ENCODE peak calls at places on chromosome 17, in five cellular contexts. G is lung, B is neural progenitor cell, Y is neuronal stem cell, X is heart left ventricle. W is an unnamed sample.

GRCh38 chr17:8552582-8553320 is 77.8 kb downstream of the MYH10 start:
- DNase-seq in Y (no peak), G (no peak), B (no peak), X (no peak), W (no peak)

GRCh38 chr17:18039535-18040286 is 503 bp downstream of the GID4 start:
- DNase-seq in B (peak; percentile 78), Y (peak; percentile 18), X (peak; percentile 66), G (no peak), W (peak; percentile 75)

GRCh38 chr17:2064980-2065785 is 10.3 kb downstream of the HIC1 start:
- DNase-seq in X (peak; percentile 79), Y (no peak), B (peak; percentile 74), G (no peak), W (peak; percentile 84)

GRCh38 chr17:39671651-39672521 is 3.6 kb downstream of the PNMT start:
- DNase-seq in G (no peak), Y (no peak), X (peak; percentile 78), B (peak; percentile 79), W (peak; percentile 79)

GRCh38 chr17:18172528-18173278 is 10.9 kb upstream of the ALKBH5 start:
- DNase-seq in G (no peak), B (no peak), X (no peak), Y (no peak), W (no peak)

GRCh38 chr17:50163846-50164696 is 1.7 kb upstream of the SGCA start:
- DNase-seq in Y (no peak), B (no peak), G (no peak), X (no peak), W (peak; percentile 68)

GRCh38 chr17:44911133-44912001 is 3.9 kb downstream of the GFAP start:
- DNase-seq in G (peak; percentile 67), X (peak; percentile 80), B (peak; percentile 84), Y (peak; percentile 55), W (peak; percentile 85)

GRCh38 chr17:35167666-35168065 is 20.0 kb downstream of the UNC45B start:
- DNase-seq in Y (no peak), X (no peak), G (no peak), B (no peak), W (no peak)

GRCh38 chr17:45251931-45252330 is 10.0 kb downstream of the SPATA32 start:
- DNase-seq in Y (no peak), X (no peak), B (no peak), G (no peak), W (no peak)

GRCh38 chr17:246851-247421 is 65.5 kb upstream of the DOC2B start:
- DNase-seq in G (no peak), Y (no peak), X (peak; percentile 21), B (no peak), W (peak; percentile 46)

GRCh38 chr17:63156986-63157385 is 191.0 kb downstream of the TANC2 start:
- DNase-seq in B (no peak), G (no peak), X (no peak), Y (no peak), W (no peak)

GRCh38 chr17:34146440-34147043 is 108.5 kb upstream of the CCL2 start:
- DNase-seq in B (peak; percentile 77), X (peak; percentile 65), G (peak; percentile 48), Y (peak; percentile 27), W (no peak)

GRCh38 chr17:40319651-40320550 is 10.9 kb downstream of the RARA start:
- DNase-seq in Y (no peak), X (no peak), G (peak; percentile 40), B (no peak), W (peak; percentile 88)

GRCh38 chr17:42673885-42674754 is 2.7 kb downstream of the PLEKHH3 start:
- DNase-seq in Y (no peak), X (peak; percentile 89), G (peak; percentile 66), B (peak; percentile 74), W (peak; percentile 92)

GRCh38 chr17:51700011-51700760 is 439.8 kb downstream of the UTP18 start:
- DNase-seq in G (no peak), B (no peak), Y (no peak), X (no peak), W (no peak)

GRCh38 chr17:68382582-68383085 is 74.7 kb downstream of the WIPI1 start:
- DNase-seq in B (no peak), G (no peak), X (no peak), Y (no peak), W (no peak)

GRCh38 chr17:63295839-63296590 is 150.1 kb downstream of the CYB561 start:
- DNase-seq in Y (no peak), B (no peak), X (no peak), G (no peak), W (no peak)

GRCh38 chr17:34542700-34543336 is 36.6 kb upstream of the TMEM132E start:
- DNase-seq in X (no peak), Y (peak; percentile 64), G (no peak), B (peak; percentile 44), W (no peak)

GRCh38 chr17:46061435-46061834 is 62.4 kb downstream of the STH start:
- DNase-seq in Y (no peak), X (no peak), G (no peak), B (no peak), W (no peak)

GRCh38 chr17:50593321-50593720 is 32.8 kb downstream of the CACNA1G start:
- DNase-seq in Y (peak; percentile 82), X (no peak), G (peak; percentile 66), B (peak; percentile 94), W (no peak)

GRCh38 chr17:38711792-38712571 is 6.9 kb downstream of the MLLT6 start:
- DNase-seq in X (no peak), B (no peak), Y (no peak), G (no peak), W (no peak)

GRCh38 chr17:60676758-60677307 is 818 bp upstream of the BCAS3 start:
- DNase-seq in B (peak; percentile 5), G (no peak), Y (no peak), X (no peak), W (no peak)

GRCh38 chr17:40485851-40486512 is 15.4 kb downstream of the TNS4 start:
- DNase-seq in X (peak; percentile 45), B (no peak), G (no peak), Y (no peak), W (peak; percentile 68)

DNA sequence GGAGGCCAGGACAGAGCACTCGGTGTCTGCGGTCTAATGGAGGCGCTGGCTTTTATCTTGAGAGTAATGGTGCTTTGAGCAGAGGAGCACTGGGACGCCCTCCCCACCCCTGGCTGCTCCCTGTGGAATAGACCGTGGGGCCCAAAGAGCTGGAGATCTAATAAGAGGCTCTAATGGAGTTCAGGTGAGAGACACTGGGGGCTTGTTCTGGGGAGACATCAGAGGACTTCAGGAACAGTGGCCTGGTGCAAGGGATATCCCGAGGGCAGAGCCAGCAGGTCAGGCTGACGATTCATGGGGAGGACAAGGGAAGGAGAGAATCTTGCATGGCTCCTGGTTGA is 9.5 kb upstream of the KRT19 start:
- DNase-seq in Y (no peak), B (no peak), X (peak; percentile 40), G (no peak), W (no peak)
- H3K4me1 ChIP-seq in Y (no peaks in the 10 kb centered on the region), B (peaks cover 17% of the 10 kb centered on the region), X (no peaks in the 10 kb centered on the region), G (no peaks in the 10 kb centered on the region), W (no peaks in the 10 kb centered on the region)

GRCh38 chr17:28466521-28467048 is 6.9 kb upstream of the SLC13A2 start:
- DNase-seq in B (no peak), Y (no peak), X (no peak), G (no peak), W (no peak)

GRCh38 chr17:28466001-28466400 is 7.4 kb upstream of the SLC13A2 start:
- DNase-seq in Y (no peak), X (no peak), B (no peak), G (no peak), W (no peak)

GRCh38 chr17:28457890-28458289 is 15.6 kb upstream of the SLC13A2 start:
- DNase-seq in Y (no peak), X (no peak), G (no peak), B (no peak), W (no peak)

DNA sequence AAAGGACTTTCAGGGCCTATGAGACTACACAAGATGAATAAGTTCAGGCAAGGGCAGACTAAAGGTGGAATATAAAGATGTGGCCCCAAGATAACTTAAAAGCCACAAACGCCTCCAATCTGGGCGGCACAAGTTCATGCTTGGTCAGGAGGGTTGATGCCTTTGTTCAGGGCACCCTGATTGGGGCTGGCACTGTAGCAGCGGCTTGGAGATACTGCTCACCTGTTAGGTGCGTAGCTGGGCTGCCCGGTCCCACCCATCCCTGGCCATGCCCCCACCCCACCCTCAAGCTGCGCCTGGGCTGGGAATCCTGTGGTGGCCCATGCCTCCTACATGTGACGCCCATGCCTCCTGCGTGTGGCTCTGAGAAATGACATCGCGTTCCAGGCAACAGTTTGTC is 12.5 kb upstream of the SLC13A2 start:
- DNase-seq in B (no peak), G (no peak), Y (no peak), X (no peak), W (no peak)
- H3K27ac ChIP-seq in B (no peak overlapping the region), G (no peak overlapping the region), Y (no peak overlapping the region), X (no peak overlapping the region), W (no peak overlapping the region)

DNA sequence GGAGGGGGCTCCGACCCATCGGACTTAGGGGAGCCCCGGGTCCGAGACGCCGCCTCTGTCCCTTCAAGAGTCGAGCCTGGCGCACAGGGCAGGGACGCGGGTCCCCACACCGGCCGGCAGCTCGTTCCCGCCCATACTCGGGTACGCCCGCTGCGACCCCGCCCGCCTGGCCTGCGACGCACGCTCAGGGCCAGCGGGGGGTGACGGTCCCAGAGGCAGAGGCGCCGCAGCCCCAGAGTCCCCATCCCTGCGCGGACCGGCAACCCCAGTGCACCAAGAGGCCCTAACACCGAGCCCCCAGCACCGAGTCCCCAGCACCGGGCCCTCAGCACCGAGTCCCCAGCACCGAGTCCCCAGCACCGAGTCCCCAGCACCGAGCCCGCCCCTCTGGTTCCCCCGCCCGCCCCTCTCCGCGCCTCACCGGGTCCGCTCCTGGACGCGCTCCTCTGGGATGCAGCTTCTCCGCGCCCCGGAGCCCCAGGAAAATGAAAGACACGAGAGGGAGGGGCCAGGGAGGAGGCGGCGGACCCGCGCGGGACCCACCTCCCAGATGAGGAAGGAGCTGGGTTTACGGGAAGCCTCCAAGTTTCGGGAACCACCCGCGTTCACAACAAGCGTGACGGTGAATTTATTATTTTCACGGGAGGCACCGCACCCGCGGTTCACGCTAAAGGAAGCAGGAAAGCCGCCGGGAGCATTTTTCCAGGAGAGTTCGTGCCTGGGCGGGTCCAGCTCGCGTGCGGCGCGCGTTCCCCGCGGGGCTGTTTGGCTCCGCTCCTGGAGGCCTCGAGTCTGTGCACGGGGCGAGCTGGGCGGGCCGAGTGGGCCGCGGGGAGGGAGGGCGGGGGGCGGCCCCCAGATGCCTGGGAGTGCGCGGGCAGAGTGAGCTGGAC is at the start of gene SECTM1:
- DNase-seq in X (peak; percentile 81), G (peak; percentile 60), B (peak; percentile 72), Y (no peak), W (peak; percentile 90)
- H3K4me1 ChIP-seq in X (peaks cover 40% of the 10 kb centered on the region), G (no peaks in the 10 kb centered on the region), B (peaks cover 36% of the 10 kb centered on the region), Y (peaks cover 17% of the 10 kb centered on the region), W (peaks cover 33% of the 10 kb centered on the region)

DNA sequence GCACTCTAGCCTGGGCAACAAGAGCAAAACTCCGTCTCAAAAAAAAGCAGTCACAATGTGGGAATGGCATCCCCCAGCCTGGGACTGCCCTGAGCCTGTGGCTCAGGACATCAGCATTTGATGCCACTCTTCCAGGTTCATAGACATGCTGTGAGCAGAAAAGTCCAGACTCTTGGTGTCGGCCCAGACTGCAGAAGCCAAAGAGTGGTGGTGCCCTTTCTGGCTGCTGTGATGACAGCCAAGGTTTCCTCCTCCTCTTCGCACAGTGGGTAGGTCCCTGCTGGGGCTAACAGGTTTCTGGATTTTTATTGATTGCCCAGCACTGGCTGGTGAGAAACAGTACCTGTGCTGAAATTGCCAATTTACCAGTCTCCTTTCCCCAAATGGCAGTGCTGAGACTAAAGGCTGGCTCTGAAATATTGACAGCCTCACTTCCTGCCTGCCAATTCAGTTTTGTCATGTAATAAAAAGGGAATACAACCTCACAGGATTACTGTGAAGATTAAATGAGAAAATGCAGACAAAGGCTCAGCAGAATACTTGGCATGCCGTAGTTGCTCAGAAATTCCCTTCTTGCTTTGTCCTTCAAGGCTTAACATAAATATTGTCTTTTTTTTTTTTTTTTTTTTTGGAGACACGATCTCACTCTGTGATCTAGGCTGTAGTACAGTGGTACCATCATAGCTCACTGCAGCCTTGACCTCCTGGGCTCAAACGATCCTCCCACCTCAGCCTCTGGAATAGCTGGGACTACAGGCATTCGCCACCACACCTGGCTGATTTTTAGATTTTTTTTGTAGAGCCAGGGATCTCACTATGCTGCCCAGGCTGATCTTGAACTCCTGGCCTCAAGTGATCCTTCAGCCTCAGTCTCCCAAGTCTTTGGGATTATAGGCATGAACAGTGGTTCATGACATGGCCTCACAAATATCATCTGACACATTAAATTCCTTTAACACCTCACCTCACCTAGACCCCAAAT is 15.5 kb upstream of the UBE2G1 start:
- DNase-seq in X (peak; percentile 18), G (no peak), Y (no peak), B (no peak), W (peak; percentile 29)
- H3K27ac ChIP-seq in X (no peak overlapping the region), G (no peak overlapping the region), Y (no peak overlapping the region), B (no peak overlapping the region), W (no peak overlapping the region)

W was measured in kidney.